ENCODE peak calls at places on chromosomes 1 and 21, in four cellular contexts. P is ovary, S is amniotic stem cell, J is head of caudate nucleus. X is an unnamed sample.

GRCh38 chr1:210143465-210144062 is 89.0 kb upstream of the SERTAD4 start:
- DNase-seq in P (peak; percentile 80), S (peak; percentile 65), J (peak; percentile 78), X (peak; percentile 23)

GRCh38 chr1:186535388-186536133 is 74.6 kb upstream of the PDC start:
- DNase-seq in P (no peak), S (peak; percentile 89), J (no peak), X (peak; percentile 89)

GRCh38 chr1:152502496-152503180 is 8.0 kb upstream of the LCE5A start:
- DNase-seq in P (no peak), S (no peak), J (no peak), X (no peak)

GRCh38 chr1:28139033-28139712 is 37.3 kb downstream of the PTAFR start:
- DNase-seq in P (no peak), S (no peak), J (no peak), X (no peak)

GRCh38 chr21:43608225-43608624 is 51.1 kb downstream of the HSF2BP start:
- DNase-seq in P (no peak), S (no peak), J (no peak), X (no peak)

GRCh38 chr1:57724535-57724934 is 300.7 kb upstream of the DAB1 start:
- DNase-seq in P (no peak), S (no peak), J (no peak), X (no peak)

GRCh38 chr1:204782118-204782700 is 88.5 kb upstream of the NFASC start:
- DNase-seq in P (no peak), S (no peak), J (no peak), X (no peak)

GRCh38 chr1:15570861-15571260 is 14.0 kb downstream of the AGMAT start:
- DNase-seq in P (no peak), S (no peak), J (no peak), X (no peak)